ENCODE peak calls at places on chromosomes 16 and 17, in eight cellular contexts. A is colonic mucosa, M is fibroblast of mammary gland, Y is foreskin fibroblast, U is dorsolateral prefrontal cortex, T is neural crest cell, L is upper lobe of right lung, F is heart right ventricle. N is an unnamed sample.
A peak's percentile ranks its signal among the peaks of the same experiment; 100 is the strongest.

GRCh38 chr16:69889295-69889964 is 61.7 kb upstream of the CLEC18A start:
- DNase-seq in A (no peak), M (no peak), Y (no peak), U (no peak), T (no peak), L (no peak), F (no peak), N (no peak)

GRCh38 chr17:19018600-19018950 is 14.0 kb upstream of the FAM83G start:
- DNase-seq in A (no peak), M (no peak), Y (no peak), U (no peak), T (no peak), L (peak; percentile 46), F (no peak), N (no peak)

GRCh38 chr17:69828087-69828486 is 246.9 kb upstream of the KCNJ16 start:
- DNase-seq in A (no peak), M (peak; percentile 66), Y (peak; percentile 73), U (no peak), T (no peak), L (no peak), F (peak; percentile 17), N (peak; percentile 23)

GRCh38 chr16:316741-317464 is 33.9 kb downstream of the PDIA2 start:
- DNase-seq in A (no peak), M (no peak), Y (no peak), U (no peak), T (no peak), L (no peak), F (no peak), N (no peak)

GRCh38 chr17:42679001-42679491 is 2.3 kb upstream of the PLEKHH3 start:
- DNase-seq in A (peak; percentile 75), M (peak; percentile 59), Y (peak; percentile 53), U (no peak), T (no peak), L (peak; percentile 78), F (no peak), N (peak; percentile 76)

GRCh38 chr17:27994586-27994985 is 47.9 kb upstream of the NLK start:
- DNase-seq in A (no peak), M (no peak), Y (no peak), U (no peak), T (no peak), L (no peak), F (no peak), N (no peak)

GRCh38 chr17:45221081-45221996 is at the start of gene FMNL1:
- DNase-seq in A (peak; percentile 47), M (no peak), Y (peak; percentile 47), U (no peak), T (no peak), L (peak; percentile 87), F (peak; percentile 73), N (no peak)

GRCh38 chr16:56145369-56145768 is 45.9 kb upstream of the GNAO1 start:
- DNase-seq in A (no peak), M (no peak), Y (no peak), U (no peak), T (no peak), L (no peak), F (no peak), N (no peak)

GRCh38 chr17:52027081-52027480 is 131.4 kb downstream of the CA10 start:
- DNase-seq in A (no peak), M (no peak), Y (no peak), U (no peak), T (no peak), L (no peak), F (no peak), N (peak; percentile 45)

GRCh38 chr17:596287-596686 is 118.4 kb downstream of the VPS53 start:
- DNase-seq in A (no peak), M (no peak), Y (peak; percentile 19), U (no peak), T (no peak), L (no peak), F (no peak), N (no peak)

GRCh38 chr16:57301126-57301817 is 16.8 kb upstream of the PLLP start:
- DNase-seq in A (peak; percentile 45), M (peak; percentile 36), Y (no peak), U (peak; percentile 21), T (no peak), L (no peak), F (peak; percentile 27), N (no peak)

GRCh38 chr17:78709688-78710290 is 72.3 kb downstream of the CYTH1 start:
- DNase-seq in A (no peak), M (no peak), Y (no peak), U (no peak), T (no peak), L (no peak), F (no peak), N (no peak)
- TF ChIP-seq CTCF in A (no peak), M (no peak), Y (no peak), U (no peak), T (no peak), L (no peak), F (no peak), N (no peak)

GRCh38 chr16:86831366-86831765 is 253.0 kb downstream of the FOXL1 start:
- DNase-seq in A (no peak), M (no peak), Y (no peak), U (no peak), T (no peak), L (no peak), F (no peak), N (no peak)
- TF ChIP-seq CTCF in A (no peak), M (no peak), Y (no peak), U (no peak), T (no peak), L (no peak), F (no peak), N (no peak)

GRCh38 chr16:77302685-77303084 is 103.5 kb downstream of the SYCE1L start:
- DNase-seq in A (no peak), M (no peak), Y (no peak), U (no peak), T (no peak), L (no peak), F (no peak), N (no peak)
- TF ChIP-seq CTCF in A (no peak), M (no peak), Y (no peak), U (no peak), T (no peak), L (no peak), F (no peak), N (no peak)

GRCh38 chr16:81497690-81498089 is 53.1 kb downstream of the CMIP start:
- DNase-seq in A (no peak), M (no peak), Y (no peak), U (no peak), T (no peak), L (no peak), F (no peak), N (no peak)
- TF ChIP-seq CTCF in A (no peak), M (no peak), Y (no peak), U (no peak), T (no peak), L (peak; percentile 50), F (no peak), N (no peak)

GRCh38 chr17:21019976-21020575 is 22.7 kb downstream of the USP22 start:
- DNase-seq in A (no peak), M (peak; percentile 49), Y (peak; percentile 56), U (peak; percentile 80), T (no peak), L (peak; percentile 60), F (no peak), N (no peak)
- TF ChIP-seq CTCF in A (no peak), M (peak; percentile 32), Y (peak; percentile 29), U (peak; percentile 40), T (peak; percentile 52), L (peak; percentile 22), F (no peak), N (no peak)